ENCODE peak calls at places on chromosome 17, in ten cellular contexts. One of them, this sample, is unnamed.

GRCh38 chr17:17868637-17869522 is 32.1 kb upstream of the SREBF1 start:
- DNase-seq in gastrocnemius medialis: no peak
- DNase-seq in transverse colon: no peak
- DNase-seq in NCI-H774: no peak
- DNase-seq in HS-27A: no peak
- DNase-seq in A172: no peak
- DNase-seq in activated CD4-positive, alpha-beta T cell treated with anti-CD3 and anti-CD28 coated beads for 24 hours: no peak
- DNase-seq in GM12892: no peak
- DNase-seq in GM04504: no peak
- DNase-seq in stimulated activated CD4-positive, alpha-beta T cell treated with anti-CD3 and anti-CD28 coated beads, Interleukin-12 subunit alpha, Interleukin-12 subunit beta, amount 100 ng/mL, for 48 hours: no peak
- DNase-seq in this sample: no peak

GRCh38 chr17:31339906-31340661 is 18.7 kb upstream of the EVI2A start:
- DNase-seq in HS-27A: no peak
- DNase-seq in GM04504: no peak
- DNase-seq in activated CD4-positive, alpha-beta T cell treated with anti-CD3 and anti-CD28 coated beads for 24 hours: no peak
- DNase-seq in stimulated activated CD4-positive, alpha-beta T cell treated with anti-CD3 and anti-CD28 coated beads, Interleukin-12 subunit alpha, Interleukin-12 subunit beta, amount 100 ng/mL, for 48 hours: no peak
- DNase-seq in gastrocnemius medialis: no peak
- DNase-seq in NCI-H774: no peak
- DNase-seq in A172: peak
- DNase-seq in transverse colon: no peak
- DNase-seq in GM12892: no peak
- DNase-seq in this sample: no peak

GRCh38 chr17:82000803-82001649 is 21.7 kb downstream of the CENPX start:
- DNase-seq in GM04504: no peak
- DNase-seq in stimulated activated CD4-positive, alpha-beta T cell treated with anti-CD3 and anti-CD28 coated beads, Interleukin-12 subunit alpha, Interleukin-12 subunit beta, amount 100 ng/mL, for 48 hours: no peak
- DNase-seq in NCI-H774: no peak
- DNase-seq in transverse colon: no peak
- DNase-seq in activated CD4-positive, alpha-beta T cell treated with anti-CD3 and anti-CD28 coated beads for 24 hours: no peak
- DNase-seq in HS-27A: no peak
- DNase-seq in GM12892: no peak
- DNase-seq in gastrocnemius medialis: peak
- DNase-seq in A172: no peak
- DNase-seq in this sample: no peak

GRCh38 chr17:61157246-61157887 is 242.3 kb upstream of the TBX2 start:
- DNase-seq in NCI-H774: peak
- DNase-seq in transverse colon: no peak
- DNase-seq in HS-27A: no peak
- DNase-seq in activated CD4-positive, alpha-beta T cell treated with anti-CD3 and anti-CD28 coated beads for 24 hours: no peak
- DNase-seq in gastrocnemius medialis: no peak
- DNase-seq in GM12892: no peak
- DNase-seq in stimulated activated CD4-positive, alpha-beta T cell treated with anti-CD3 and anti-CD28 coated beads, Interleukin-12 subunit alpha, Interleukin-12 subunit beta, amount 100 ng/mL, for 48 hours: no peak
- DNase-seq in GM04504: no peak
- DNase-seq in A172: peak
- DNase-seq in this sample: no peak

GRCh38 chr17:8001976-8002645 is at the start of gene GUCY2D:
- DNase-seq in stimulated activated CD4-positive, alpha-beta T cell treated with anti-CD3 and anti-CD28 coated beads, Interleukin-12 subunit alpha, Interleukin-12 subunit beta, amount 100 ng/mL, for 48 hours: no peak
- DNase-seq in GM12892: no peak
- DNase-seq in HS-27A: no peak
- DNase-seq in gastrocnemius medialis: no peak
- DNase-seq in NCI-H774: no peak
- DNase-seq in transverse colon: peak
- DNase-seq in A172: no peak
- DNase-seq in GM04504: no peak
- DNase-seq in activated CD4-positive, alpha-beta T cell treated with anti-CD3 and anti-CD28 coated beads for 24 hours: no peak
- DNase-seq in this sample: peak

GRCh38 chr17:20960871-20961270 is 81.9 kb downstream of the USP22 start:
- DNase-seq in transverse colon: no peak
- DNase-seq in NCI-H774: no peak
- DNase-seq in activated CD4-positive, alpha-beta T cell treated with anti-CD3 and anti-CD28 coated beads for 24 hours: no peak
- DNase-seq in gastrocnemius medialis: no peak
- DNase-seq in stimulated activated CD4-positive, alpha-beta T cell treated with anti-CD3 and anti-CD28 coated beads, Interleukin-12 subunit alpha, Interleukin-12 subunit beta, amount 100 ng/mL, for 48 hours: no peak
- DNase-seq in A172: no peak
- DNase-seq in GM04504: no peak
- DNase-seq in GM12892: no peak
- DNase-seq in HS-27A: no peak
- DNase-seq in this sample: no peak

GRCh38 chr17:61783556-61784304 is 79.6 kb downstream of the BRIP1 start:
- DNase-seq in gastrocnemius medialis: no peak
- DNase-seq in HS-27A: no peak
- DNase-seq in GM12892: no peak
- DNase-seq in stimulated activated CD4-positive, alpha-beta T cell treated with anti-CD3 and anti-CD28 coated beads, Interleukin-12 subunit alpha, Interleukin-12 subunit beta, amount 100 ng/mL, for 48 hours: no peak
- DNase-seq in GM04504: no peak
- DNase-seq in NCI-H774: no peak
- DNase-seq in activated CD4-positive, alpha-beta T cell treated with anti-CD3 and anti-CD28 coated beads for 24 hours: no peak
- DNase-seq in A172: no peak
- DNase-seq in transverse colon: no peak
- DNase-seq in this sample: no peak

GRCh38 chr17:5819396-5819795 is 235.1 kb upstream of the NLRP1 start:
- DNase-seq in activated CD4-positive, alpha-beta T cell treated with anti-CD3 and anti-CD28 coated beads for 24 hours: no peak
- DNase-seq in stimulated activated CD4-positive, alpha-beta T cell treated with anti-CD3 and anti-CD28 coated beads, Interleukin-12 subunit alpha, Interleukin-12 subunit beta, amount 100 ng/mL, for 48 hours: no peak
- DNase-seq in gastrocnemius medialis: no peak
- DNase-seq in transverse colon: no peak
- DNase-seq in NCI-H774: no peak
- DNase-seq in A172: no peak
- DNase-seq in GM12892: no peak
- DNase-seq in GM04504: no peak
- DNase-seq in HS-27A: no peak
- DNase-seq in this sample: no peak

GRCh38 chr17:73214008-73214407 is 21.2 kb downstream of the COG1 start:
- DNase-seq in GM04504: no peak
- DNase-seq in gastrocnemius medialis: no peak
- DNase-seq in NCI-H774: no peak
- DNase-seq in transverse colon: no peak
- DNase-seq in stimulated activated CD4-positive, alpha-beta T cell treated with anti-CD3 and anti-CD28 coated beads, Interleukin-12 subunit alpha, Interleukin-12 subunit beta, amount 100 ng/mL, for 48 hours: no peak
- DNase-seq in HS-27A: no peak
- DNase-seq in activated CD4-positive, alpha-beta T cell treated with anti-CD3 and anti-CD28 coated beads for 24 hours: no peak
- DNase-seq in GM12892: no peak
- DNase-seq in A172: no peak
- DNase-seq in this sample: no peak

GRCh38 chr17:29645516-29646051 is 22.9 kb upstream of the CORO6 start:
- DNase-seq in GM04504: peak
- DNase-seq in activated CD4-positive, alpha-beta T cell treated with anti-CD3 and anti-CD28 coated beads for 24 hours: no peak
- DNase-seq in gastrocnemius medialis: peak
- DNase-seq in transverse colon: peak
- DNase-seq in stimulated activated CD4-positive, alpha-beta T cell treated with anti-CD3 and anti-CD28 coated beads, Interleukin-12 subunit alpha, Interleukin-12 subunit beta, amount 100 ng/mL, for 48 hours: no peak
- DNase-seq in NCI-H774: no peak
- DNase-seq in GM12892: no peak
- DNase-seq in HS-27A: no peak
- DNase-seq in A172: peak
- DNase-seq in this sample: no peak

GRCh38 chr17:57671546-57672204 is 73.4 kb downstream of the CCDC182 start:
- DNase-seq in GM12892: peak
- DNase-seq in HS-27A: peak
- DNase-seq in transverse colon: peak
- DNase-seq in NCI-H774: peak
- DNase-seq in GM04504: peak
- DNase-seq in stimulated activated CD4-positive, alpha-beta T cell treated with anti-CD3 and anti-CD28 coated beads, Interleukin-12 subunit alpha, Interleukin-12 subunit beta, amount 100 ng/mL, for 48 hours: peak
- DNase-seq in A172: peak
- DNase-seq in gastrocnemius medialis: peak
- DNase-seq in activated CD4-positive, alpha-beta T cell treated with anti-CD3 and anti-CD28 coated beads for 24 hours: peak
- DNase-seq in this sample: peak

This sample was measured in GDM1.